ENCODE peak calls at places on chromosomes 5 and 9, in four cellular contexts. W is progenitor cell of endocrine pancreas, G is left kidney, F is brain microvascular endothelial cell. K is an unnamed sample.

GRCh38 chr9:124894741-124895170 is 32.8 kb downstream of the ARPC5L start:
- DNase-seq in W (no peak), G (peak), F (peak), K (no peak)

GRCh38 chr5:55701462-55702103 is 10.5 kb downstream of the SLC38A9 start:
- DNase-seq in W (no peak), G (no peak), F (no peak), K (no peak)

GRCh38 chr9:105690742-105691141 is 3.6 kb upstream of the TMEM38B start:
- DNase-seq in W (no peak), G (no peak), F (peak), K (no peak)

GRCh38 chr9:134551657-134552348 is 89.8 kb upstream of the COL5A1 start:
- DNase-seq in W (no peak), G (peak), F (peak), K (no peak)

GRCh38 chr9:115973241-115973640 is 180.3 kb upstream of the PAPPA start:
- DNase-seq in W (no peak), G (no peak), F (no peak), K (no peak)

GRCh38 chr5:122237906-122238305 is 74.1 kb upstream of the SNCAIP start:
- DNase-seq in W (no peak), G (no peak), F (no peak), K (no peak)

GRCh38 chr9:112332674-112332976 is 794 bp downstream of the PTBP3 start:
- DNase-seq in W (no peak), G (no peak), F (peak), K (no peak)

GRCh38 chr5:113246371-113246870 is 188.4 kb downstream of the TSSK1B start:
- DNase-seq in W (no peak), G (no peak), F (peak), K (no peak)

GRCh38 chr9:69671904-69672827 is at the start of gene APBA1:
- DNase-seq in W (peak), G (peak), F (peak), K (peak)